ENCODE peak calls at places on chromosome 14, in five cellular contexts. O, U, C, S and D are unnamed samples.

GRCh38 chr14:104277416-104278213 is 139.2 kb downstream of the KIF26A start:
- DNase-seq in U (no peak), S (no peak), O (no peak), C (no peak), D (no peak)

GRCh38 chr14:106094654-106095189 is 568.3 kb downstream of the TMEM121 start:
- DNase-seq in C (no peak), O (no peak), U (no peak), S (no peak), D (no peak)

GRCh38 chr14:57871487-57872080 is 5.7 kb upstream of the SLC35F4 start:
- DNase-seq in S (peak; percentile 34), O (no peak), C (no peak), U (peak; percentile 25), D (peak; percentile 2)

GRCh38 chr14:41761204-41761603 is 154.5 kb downstream of the LRFN5 start:
- DNase-seq in C (no peak), U (no peak), O (no peak), S (no peak), D (no peak)

GRCh38 chr14:75274899-75275569 is 3.6 kb upstream of the FOS start:
- DNase-seq in S (no peak), U (no peak), C (peak; percentile 84), O (peak; percentile 70), D (no peak)

GRCh38 chr14:49766839-49767238 is 1.1 kb upstream of the KLHDC2 start:
- DNase-seq in O (no peak), S (no peak), C (no peak), U (no peak), D (no peak)

GRCh38 chr14:106318700-106319099 is 792.3 kb downstream of the TMEM121 start:
- DNase-seq in U (no peak), O (no peak), S (no peak), C (no peak), D (no peak)

GRCh38 chr14:26934151-26934550 is 336.3 kb upstream of the NOVA1 start:
- DNase-seq in S (no peak), C (no peak), U (no peak), O (no peak), D (no peak)

GRCh38 chr14:55430024-55430690 is 10.3 kb downstream of the TBPL2 start:
- DNase-seq in O (no peak), U (no peak), S (peak; percentile 74), C (no peak), D (peak; percentile 67)

GRCh38 chr14:73344304-73344703 is 107.0 kb downstream of the PAPLN start:
- DNase-seq in S (no peak), C (no peak), O (no peak), U (no peak), D (no peak)

GRCh38 chr14:33954016-33954598 is 3.2 kb upstream of the EGLN3 start:
- DNase-seq in U (no peak), C (no peak), S (no peak), O (no peak), D (no peak)

GRCh38 chr14:49306152-49306751 is 279.9 kb downstream of the RPS29 start:
- DNase-seq in U (no peak), O (no peak), C (no peak), S (peak; percentile 51), D (no peak)

GRCh38 chr14:105064721-105065143 is 498 bp downstream of the GPR132 start:
- DNase-seq in C (peak; percentile 67), S (no peak), U (no peak), O (no peak), D (no peak)

GRCh38 chr14:70190156-70190555 is 1.4 kb upstream of the SLC8A3 start:
- DNase-seq in U (no peak), S (no peak), C (no peak), O (no peak), D (no peak)

GRCh38 chr14:90733139-90733808 is 83.0 kb downstream of the TTC7B start:
- DNase-seq in O (no peak), U (peak; percentile 43), S (no peak), C (no peak), D (no peak)
- H3K4me3 ChIP-seq in O (no peak overlapping the region), U (no peak overlapping the region), S (no peak overlapping the region), C (no peak overlapping the region), D (no peak overlapping the region)

DNA sequence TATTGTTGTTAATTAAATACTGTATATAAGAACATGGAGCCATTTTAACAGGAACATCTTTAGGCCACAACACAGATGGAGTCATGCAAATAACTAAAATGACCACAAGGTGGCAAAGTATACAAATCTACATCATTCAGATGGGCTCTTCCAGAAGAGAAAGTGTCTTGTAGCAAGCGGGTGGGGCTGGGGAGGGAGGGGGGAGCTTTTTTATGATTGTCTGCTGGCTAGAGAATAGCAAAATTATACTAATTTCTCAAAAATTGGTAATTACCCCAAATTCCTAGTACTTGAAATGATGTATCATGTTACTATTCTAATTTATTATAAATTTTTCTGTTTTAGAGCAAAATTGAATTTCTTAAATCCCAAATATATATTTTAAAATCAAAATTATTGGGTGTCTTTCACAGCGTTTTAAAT is 378.7 kb downstream of the PRKD1 start:
- DNase-seq in S (peak; percentile 60), U (no peak), C (no peak), O (no peak), D (peak; percentile 42)
- TF ChIP-seq CTCF in S (peak; percentile 53), U (peak; percentile 67), C (peak; percentile 26), O (peak; percentile 68), D (peak; percentile 60)

GRCh38 chr14:89137514-89138163 is 279.4 kb downstream of the FOXN3 start:
- DNase-seq in O (peak; percentile 78), U (peak; percentile 33), C (no peak), S (no peak), D (peak; percentile 71)
- H3K27ac ChIP-seq in O (peak overlapping the region; percentile 68), U (no peak overlapping the region), C (no peak overlapping the region), S (no peak overlapping the region), D (no peak overlapping the region)

GRCh38 chr14:100292301-100292775 is 13.9 kb downstream of the SLC25A29 start:
- DNase-seq in S (no peak), U (no peak), O (no peak), C (no peak), D (no peak)

GRCh38 chr14:100294213-100294962 is 11.9 kb downstream of the SLC25A29 start:
- DNase-seq in U (peak; percentile 61), C (no peak), O (no peak), S (no peak), D (no peak)

GRCh38 chr14:100291305-100292075 is 14.8 kb downstream of the SLC25A29 start:
- DNase-seq in O (no peak), U (no peak), C (no peak), S (no peak), D (no peak)

GRCh38 chr14:100293497-100294212 is 12.6 kb downstream of the SLC25A29 start:
- DNase-seq in C (no peak), O (no peak), S (no peak), U (no peak), D (no peak)

GRCh38 chr14:100292776-100293461 is 13.3 kb downstream of the SLC25A29 start:
- DNase-seq in U (no peak), C (no peak), O (no peak), S (no peak), D (no peak)
- H3K4me3 ChIP-seq in U (no peak overlapping the region), C (no peak overlapping the region), O (no peak overlapping the region), S (no peak overlapping the region), D (no peak overlapping the region)

GRCh38 chr14:51931308-51931707 is 58.0 kb upstream of the RTRAF start:
- DNase-seq in O (no peak), U (no peak), C (no peak), S (no peak), D (no peak)
- TF ChIP-seq CTCF in O (no peak), U (no peak), C (no peak), S (no peak), D (no peak)

DNA sequence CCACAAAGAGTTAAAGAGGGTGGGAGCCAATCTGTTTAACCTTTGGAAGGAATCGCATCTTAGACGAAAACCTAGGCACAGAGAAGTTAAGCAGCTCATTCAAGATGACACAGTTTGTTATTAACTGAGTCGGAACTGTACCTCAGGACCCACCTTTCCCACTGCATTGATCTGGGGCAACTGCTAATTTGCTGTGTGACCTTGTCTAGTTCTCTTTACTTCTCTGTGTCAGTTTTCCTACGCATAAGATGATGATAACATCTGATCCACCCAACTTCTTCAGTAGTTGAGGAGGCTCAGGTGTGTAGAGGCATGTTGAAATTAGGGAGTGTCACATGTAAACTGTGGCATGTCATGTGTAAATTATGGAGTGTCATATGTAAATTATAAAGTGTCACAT is 186.2 kb downstream of the ZFP36L1 start:
- DNase-seq in O (no peak), U (no peak), S (no peak), C (no peak), D (no peak)
- H3K27ac ChIP-seq in O (no peak overlapping the region), U (no peak overlapping the region), S (peak overlapping the region; percentile 29), C (peak overlapping the region; percentile 82), D (no peak overlapping the region)

DNA sequence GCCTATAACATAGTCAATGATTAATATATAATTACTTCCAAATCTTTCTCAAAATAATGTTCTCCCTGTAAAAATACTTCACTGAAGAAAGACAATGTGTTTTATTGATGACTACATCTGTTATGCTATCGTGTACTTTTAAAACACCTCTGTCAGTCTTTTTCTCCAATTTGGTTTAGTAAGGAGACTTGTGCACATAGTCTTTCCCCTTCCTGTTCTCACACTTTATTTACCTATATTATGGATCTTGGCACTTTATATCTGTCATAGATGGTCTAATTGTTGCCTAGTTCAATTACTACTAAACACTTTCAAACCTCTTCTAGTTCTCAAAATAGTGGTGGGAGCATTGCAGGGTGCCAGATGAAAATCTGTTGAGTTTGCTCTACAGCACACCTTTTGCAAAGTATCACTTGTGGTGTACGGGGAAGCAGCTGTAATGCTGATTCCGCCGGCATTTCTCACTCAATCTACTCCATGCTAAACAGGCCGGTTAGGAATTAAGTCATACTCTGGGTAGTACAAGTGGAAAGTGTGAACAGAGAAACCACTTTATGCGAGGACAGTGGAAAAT is 1.1 kb upstream of the INSM2 start:
- DNase-seq in S (no peak), O (no peak), C (no peak), U (no peak), D (no peak)
- H3K4me3 ChIP-seq in S (peak overlapping the region; percentile 31), O (peak overlapping the region; percentile 64), C (peak overlapping the region; percentile 52), U (peak overlapping the region; percentile 57), D (peak overlapping the region; percentile 65)